ENCODE peak calls at places on chromosomes 13 and 19, in four cellular contexts. G is K562, I is GM12878, B is HepG2. W is an unnamed sample.

GRCh38 chr19:43132696-43133095 is 50.2 kb upstream of the PSG2 start:
- DNase-seq in I (no peak), B (no peak), G (no peak), W (no peak)

GRCh38 chr13:111390522-111391270 is 70.3 kb downstream of the TEX29 start:
- DNase-seq in I (no peak), G (no peak), B (no peak), W (no peak)

GRCh38 chr13:34542321-34542720 is 399.7 kb upstream of the NBEA start:
- DNase-seq in B (no peak), I (no peak), G (no peak), W (no peak)

GRCh38 chr13:42740753-42741152 is 40.6 kb upstream of the FAM216B start:
- DNase-seq in B (no peak), I (no peak), G (peak; percentile 2), W (no peak)

GRCh38 chr13:70505809-70506208 is 397.6 kb upstream of the KLHL1 start:
- DNase-seq in I (no peak), G (no peak), B (no peak), W (no peak)

GRCh38 chr13:75425216-75426009 is 56.6 kb downstream of the TBC1D4 start:
- DNase-seq in B (no peak), I (peak; percentile 41), G (no peak), W (no peak)

GRCh38 chr19:10390652-10391286 is 10.4 kb upstream of the TYK2 start:
- DNase-seq in G (peak; percentile 87), I (no peak), B (peak; percentile 64), W (peak; percentile 76)

GRCh38 chr13:73653688-73654087 is 480.5 kb downstream of the KLF12 start:
- DNase-seq in B (no peak), G (no peak), I (no peak), W (no peak)

GRCh38 chr13:38223093-38223492 is 126.6 kb upstream of the UFM1 start:
- DNase-seq in B (peak; percentile 1), I (no peak), G (peak; percentile 12), W (peak; percentile 24)

GRCh38 chr19:36266375-36266961 is 51.6 kb downstream of the ZNF146 start:
- DNase-seq in B (no peak), I (no peak), G (peak; percentile 81), W (no peak)

GRCh38 chr19:45471866-45472556 is 4.2 kb downstream of the FOSB start:
- DNase-seq in G (no peak), I (no peak), B (no peak), W (no peak)

GRCh38 chr19:15210323-15210774 is 9.6 kb upstream of the NOTCH3 start:
- DNase-seq in I (no peak), G (no peak), B (peak; percentile 25), W (no peak)

GRCh38 chr13:114140131-114140908 is 7.9 kb upstream of the RASA3 start:
- DNase-seq in B (no peak), G (no peak), I (no peak), W (no peak)

GRCh38 chr13:85700909-85701308 is 98.3 kb downstream of the SLITRK6 start:
- DNase-seq in B (no peak), G (no peak), I (no peak), W (no peak)

GRCh38 chr13:31896427-31896826 is 135.1 kb upstream of the FRY start:
- DNase-seq in I (no peak), G (no peak), B (no peak), W (peak; percentile 15)

GRCh38 chr13:30923423-30923822 is 9.0 kb upstream of the TEX26 start:
- DNase-seq in B (no peak), G (no peak), I (no peak), W (no peak)

GRCh38 chr19:21087871-21088270 is 5.9 kb downstream of the ZNF714 start:
- DNase-seq in G (no peak), I (no peak), B (no peak), W (no peak)

GRCh38 chr13:60329221-60329983 is 67.6 kb upstream of the TDRD3 start:
- DNase-seq in B (peak; percentile 12), G (peak; percentile 70), I (peak; percentile 7), W (peak; percentile 53)

GRCh38 chr13:58056411-58056810 is 424.9 kb downstream of the PCDH17 start:
- DNase-seq in B (no peak), I (no peak), G (no peak), W (no peak)

GRCh38 chr13:75635621-75636338 is at the start of gene LMO7:
- DNase-seq in I (no peak), G (peak; percentile 15), B (peak; percentile 48), W (peak; percentile 89)

GRCh38 chr19:8221161-8221560 is 12.0 kb downstream of the CERS4 start:
- DNase-seq in G (no peak), I (no peak), B (no peak), W (no peak)

GRCh38 chr13:50081106-50081898 is 66.1 kb downstream of the KCNRG start:
- DNase-seq in G (peak; percentile 60), B (no peak), I (no peak), W (peak; percentile 30)

GRCh38 chr19:1864480-1865171 is 1.2 kb upstream of the KLF16 start:
- DNase-seq in B (peak; percentile 66), I (no peak), G (peak; percentile 91), W (peak; percentile 65)

GRCh38 chr13:67878376-67878775 is 648.2 kb upstream of the PCDH9 start:
- DNase-seq in I (no peak), B (no peak), G (no peak), W (no peak)

GRCh38 chr13:38538412-38538811 is 148.5 kb upstream of the FREM2 start:
- DNase-seq in I (no peak), B (no peak), G (no peak), W (no peak)

GRCh38 chr13:29958476-29958875 is 108.1 kb upstream of the UBL3 start:
- DNase-seq in B (no peak), G (no peak), I (no peak), W (no peak)

GRCh38 chr19:40923934-40924391 is 41.9 kb upstream of the CYP2A7 start:
- DNase-seq in I (no peak), G (no peak), B (no peak), W (no peak)

GRCh38 chr19:40920300-40921004 is 38.4 kb upstream of the CYP2A7 start:
- DNase-seq in B (no peak), G (no peak), I (no peak), W (no peak)

DNA sequence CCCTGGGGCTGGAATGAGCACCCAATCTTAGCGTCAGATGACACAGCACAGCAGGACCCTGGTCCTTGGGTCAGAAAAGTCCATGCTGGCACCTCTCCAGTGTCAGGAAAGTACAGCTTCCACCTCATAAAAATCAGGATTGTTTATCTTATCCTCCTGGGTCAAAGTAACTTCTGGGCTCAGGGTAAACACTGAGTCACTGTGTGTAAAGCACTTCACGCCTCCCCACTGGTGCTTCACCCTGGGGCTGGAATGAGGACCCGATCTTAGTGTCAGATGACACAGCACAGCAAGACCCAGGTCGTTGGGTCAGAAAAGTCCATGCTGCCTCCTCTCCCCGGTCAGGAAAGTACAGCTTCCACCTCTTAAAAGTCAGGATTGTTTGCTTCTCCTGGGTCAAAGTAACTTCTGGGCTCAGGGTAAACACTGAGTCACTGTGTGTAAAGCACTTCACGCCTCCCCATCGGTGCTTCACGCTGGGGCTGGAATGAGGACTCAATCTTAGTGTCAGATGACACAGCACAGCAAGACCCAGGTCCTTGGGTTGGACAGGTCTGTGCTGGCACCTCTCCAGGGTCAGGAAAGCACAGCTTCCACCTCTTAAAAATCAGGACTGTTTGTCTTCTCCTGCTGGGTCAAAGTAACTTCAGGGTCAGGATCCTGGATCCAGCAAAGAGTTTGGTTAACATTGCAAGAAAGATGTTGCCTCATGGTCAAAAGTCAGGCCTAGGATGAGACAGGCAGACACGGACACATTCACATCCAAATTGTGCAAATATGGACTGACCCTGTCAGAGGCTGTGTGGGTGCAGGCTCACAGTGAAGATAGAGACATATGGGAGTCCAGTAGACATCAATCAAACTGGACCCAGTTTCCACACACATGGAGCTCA is 39.2 kb upstream of the CYP2A7 start:
- DNase-seq in G (peak; percentile 49), B (peak; percentile 83), I (no peak), W (peak; percentile 26)
- TF ChIP-seq SP1 in G (no peak), B (peak; percentile 11), I (no peak), W (no peak)

GRCh38 chr13:110126391-110126961 is 180.5 kb downstream of the COL4A1 start:
- DNase-seq in B (no peak), G (no peak), I (no peak), W (no peak)
- TF ChIP-seq BHLHE40 in B (no peak), G (no peak), I (peak; percentile 36), W (no peak)

DNA sequence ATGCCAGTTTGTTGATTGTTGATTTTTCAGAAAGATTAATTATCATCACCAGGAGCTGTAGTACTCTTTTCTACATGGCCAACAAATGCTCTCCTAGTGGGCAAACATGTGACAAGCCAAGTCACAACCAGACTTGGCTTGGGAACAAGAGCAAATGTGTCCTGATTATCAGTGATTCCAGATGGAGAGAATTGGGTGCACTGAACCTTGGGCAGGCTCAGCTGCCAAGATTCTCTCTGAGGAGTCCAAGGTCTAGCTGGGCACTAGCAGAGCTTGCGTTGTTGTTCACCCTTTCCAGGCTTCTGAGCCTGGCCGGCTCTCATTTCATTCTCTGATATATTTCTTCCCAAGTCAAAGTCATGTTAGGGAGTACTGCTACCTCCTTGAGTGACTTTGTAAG is 27.2 kb upstream of the GPI start:
- DNase-seq in G (no peak), B (no peak), I (no peak), W (no peak)
- TF ChIP-seq SP1 in G (no peak), B (no peak), I (no peak), W (no peak)

GRCh38 chr13:45781553-45782326 is 69.8 kb downstream of the SIAH3 start:
- DNase-seq in B (no peak), G (no peak), I (no peak), W (peak; percentile 35)
- TF ChIP-seq BHLHE40 in B (no peak), G (no peak), I (no peak), W (no peak)

GRCh38 chr19:16888629-16889371 is at the start of gene F2RL3:
- DNase-seq in G (peak; percentile 90), B (no peak), I (no peak), W (no peak)
- TF ChIP-seq SP1 in G (no peak), B (no peak), I (peak; percentile 47), W (no peak)

GRCh38 chr19:49583239-49583638 is 2.1 kb downstream of the PRRG2 start:
- DNase-seq in G (no peak), I (no peak), B (no peak), W (no peak)

GRCh38 chr19:49581007-49581508 is at the start of gene PRRG2:
- DNase-seq in B (no peak), G (no peak), I (no peak), W (no peak)

GRCh38 chr19:49588370-49589122 is 2.4 kb upstream of the PRR12 start:
- DNase-seq in B (no peak), G (no peak), I (no peak), W (no peak)

GRCh38 chr19:49587227-49587626 is 3.8 kb upstream of the PRR12 start:
- DNase-seq in G (no peak), B (no peak), I (no peak), W (no peak)

GRCh38 chr19:49585023-49585422 is 3.9 kb downstream of the PRRG2 start:
- DNase-seq in I (no peak), B (no peak), G (no peak), W (no peak)
- TF ChIP-seq BHLHE40 in I (no peak), B (no peak), G (no peak), W (no peak)

GRCh38 chr13:24033527-24034302 is 126.8 kb upstream of the SPATA13 start:
- DNase-seq in B (no peak), G (no peak), I (no peak), W (no peak)
- TF ChIP-seq SP1 in B (no peak), G (no peak), I (no peak), W (no peak)